ENCODE peak calls at places on chromosomes 2 and 18, in four cellular contexts. One of them, this sample, is unnamed.

GRCh38 chr2:215917953-215918620 is 95.3 kb downstream of the MREG start:
- DNase-seq in fibroblast of pulmonary artery: peak
- DNase-seq in activated CD8-positive, alpha-beta memory T cell treated with anti-CD3 and anti-CD28 coated beads for 4 hours: no peak
- DNase-seq in NCI-H146: peak
- DNase-seq in this sample: no peak

GRCh38 chr2:233820766-233821105 is 33.6 kb downstream of the HJURP start:
- DNase-seq in fibroblast of pulmonary artery: no peak
- DNase-seq in activated CD8-positive, alpha-beta memory T cell treated with anti-CD3 and anti-CD28 coated beads for 4 hours: no peak
- DNase-seq in NCI-H146: no peak
- DNase-seq in this sample: no peak

GRCh38 chr2:183610724-183611123 is 486.5 kb downstream of the NUP35 start:
- DNase-seq in activated CD8-positive, alpha-beta memory T cell treated with anti-CD3 and anti-CD28 coated beads for 4 hours: no peak
- DNase-seq in NCI-H146: no peak
- DNase-seq in fibroblast of pulmonary artery: no peak
- DNase-seq in this sample: no peak

GRCh38 chr2:46737577-46737976 is 178.0 kb downstream of the MCFD2 start:
- DNase-seq in activated CD8-positive, alpha-beta memory T cell treated with anti-CD3 and anti-CD28 coated beads for 4 hours: no peak
- DNase-seq in NCI-H146: peak
- DNase-seq in fibroblast of pulmonary artery: peak
- DNase-seq in this sample: no peak

GRCh38 chr2:159108178-159108893 is 139.9 kb downstream of the TANC1 start:
- DNase-seq in fibroblast of pulmonary artery: no peak
- DNase-seq in NCI-H146: no peak
- DNase-seq in activated CD8-positive, alpha-beta memory T cell treated with anti-CD3 and anti-CD28 coated beads for 4 hours: no peak
- DNase-seq in this sample: no peak

GRCh38 chr2:44233450-44234128 is 41.7 kb upstream of the SLC3A1 start:
- DNase-seq in NCI-H146: peak
- DNase-seq in activated CD8-positive, alpha-beta memory T cell treated with anti-CD3 and anti-CD28 coated beads for 4 hours: no peak
- DNase-seq in fibroblast of pulmonary artery: peak
- DNase-seq in this sample: no peak

GRCh38 chr2:130369589-130370341 is 13.9 kb downstream of the PTPN18 start:
- DNase-seq in NCI-H146: no peak
- DNase-seq in fibroblast of pulmonary artery: no peak
- DNase-seq in activated CD8-positive, alpha-beta memory T cell treated with anti-CD3 and anti-CD28 coated beads for 4 hours: no peak
- DNase-seq in this sample: no peak

GRCh38 chr2:198252472-198252871 is 448.1 kb downstream of the PLCL1 start:
- DNase-seq in NCI-H146: no peak
- DNase-seq in fibroblast of pulmonary artery: no peak
- DNase-seq in activated CD8-positive, alpha-beta memory T cell treated with anti-CD3 and anti-CD28 coated beads for 4 hours: no peak
- DNase-seq in this sample: no peak

GRCh38 chr2:156864230-156864629 is 393.3 kb upstream of the GALNT5 start:
- DNase-seq in fibroblast of pulmonary artery: no peak
- DNase-seq in NCI-H146: peak
- DNase-seq in activated CD8-positive, alpha-beta memory T cell treated with anti-CD3 and anti-CD28 coated beads for 4 hours: no peak
- DNase-seq in this sample: no peak

GRCh38 chr2:229202646-229203045 is 68.4 kb downstream of the PID1 start:
- DNase-seq in fibroblast of pulmonary artery: no peak
- DNase-seq in activated CD8-positive, alpha-beta memory T cell treated with anti-CD3 and anti-CD28 coated beads for 4 hours: no peak
- DNase-seq in NCI-H146: no peak
- DNase-seq in this sample: no peak

GRCh38 chr2:113150258-113150601 is 22.8 kb downstream of the IL1RN start:
- DNase-seq in activated CD8-positive, alpha-beta memory T cell treated with anti-CD3 and anti-CD28 coated beads for 4 hours: no peak
- DNase-seq in NCI-H146: no peak
- DNase-seq in fibroblast of pulmonary artery: no peak
- DNase-seq in this sample: no peak

GRCh38 chr18:8380006-8380405 is 229.2 kb upstream of the RAB12 start:
- DNase-seq in fibroblast of pulmonary artery: no peak
- DNase-seq in activated CD8-positive, alpha-beta memory T cell treated with anti-CD3 and anti-CD28 coated beads for 4 hours: no peak
- DNase-seq in NCI-H146: no peak
- DNase-seq in this sample: no peak

GRCh38 chr2:85888020-85888744 is 608 bp downstream of the ST3GAL5 start:
- DNase-seq in activated CD8-positive, alpha-beta memory T cell treated with anti-CD3 and anti-CD28 coated beads for 4 hours: no peak
- DNase-seq in NCI-H146: peak
- DNase-seq in fibroblast of pulmonary artery: peak
- DNase-seq in this sample: no peak

GRCh38 chr2:35973132-35973736 is 382.3 kb upstream of the CRIM1 start:
- DNase-seq in NCI-H146: peak
- DNase-seq in activated CD8-positive, alpha-beta memory T cell treated with anti-CD3 and anti-CD28 coated beads for 4 hours: no peak
- DNase-seq in fibroblast of pulmonary artery: peak
- DNase-seq in this sample: no peak

GRCh38 chr2:96788393-96789244 is 27.4 kb upstream of the CNNM3 start:
- DNase-seq in fibroblast of pulmonary artery: peak
- DNase-seq in NCI-H146: no peak
- DNase-seq in activated CD8-positive, alpha-beta memory T cell treated with anti-CD3 and anti-CD28 coated beads for 4 hours: no peak
- DNase-seq in this sample: peak

GRCh38 chr2:216362730-216363129 is 9.6 kb downstream of the MARCHF4 start:
- DNase-seq in fibroblast of pulmonary artery: peak
- DNase-seq in NCI-H146: no peak
- DNase-seq in activated CD8-positive, alpha-beta memory T cell treated with anti-CD3 and anti-CD28 coated beads for 4 hours: no peak
- DNase-seq in this sample: no peak

GRCh38 chr2:219460424-219460926 is 25.8 kb downstream of the SPEG start:
- DNase-seq in fibroblast of pulmonary artery: peak
- DNase-seq in activated CD8-positive, alpha-beta memory T cell treated with anti-CD3 and anti-CD28 coated beads for 4 hours: no peak
- DNase-seq in NCI-H146: no peak
- DNase-seq in this sample: peak

GRCh38 chr2:240963065-240963375 is 35.4 kb upstream of the SNED1 start:
- DNase-seq in activated CD8-positive, alpha-beta memory T cell treated with anti-CD3 and anti-CD28 coated beads for 4 hours: no peak
- DNase-seq in fibroblast of pulmonary artery: no peak
- DNase-seq in NCI-H146: no peak
- DNase-seq in this sample: no peak

GRCh38 chr2:9191044-9191481 is 15.5 kb upstream of the ASAP2 start:
- DNase-seq in activated CD8-positive, alpha-beta memory T cell treated with anti-CD3 and anti-CD28 coated beads for 4 hours: no peak
- DNase-seq in NCI-H146: peak
- DNase-seq in fibroblast of pulmonary artery: peak
- DNase-seq in this sample: peak

GRCh38 chr2:32474391-32474790 is 117.6 kb downstream of the BIRC6 start:
- DNase-seq in activated CD8-positive, alpha-beta memory T cell treated with anti-CD3 and anti-CD28 coated beads for 4 hours: no peak
- DNase-seq in fibroblast of pulmonary artery: no peak
- DNase-seq in NCI-H146: no peak
- DNase-seq in this sample: no peak

GRCh38 chr2:103921161-103921560 is 932.8 kb upstream of the POU3F3 start:
- DNase-seq in fibroblast of pulmonary artery: no peak
- DNase-seq in NCI-H146: no peak
- DNase-seq in activated CD8-positive, alpha-beta memory T cell treated with anti-CD3 and anti-CD28 coated beads for 4 hours: no peak
- DNase-seq in this sample: no peak

GRCh38 chr18:74635202-74635969 is 37.7 kb downstream of the ZNF407 start:
- DNase-seq in NCI-H146: peak
- DNase-seq in activated CD8-positive, alpha-beta memory T cell treated with anti-CD3 and anti-CD28 coated beads for 4 hours: no peak
- DNase-seq in fibroblast of pulmonary artery: no peak
- DNase-seq in this sample: no peak

GRCh38 chr2:237524631-237525030 is 37.6 kb downstream of the MLPH start:
- DNase-seq in fibroblast of pulmonary artery: no peak
- DNase-seq in NCI-H146: no peak
- DNase-seq in activated CD8-positive, alpha-beta memory T cell treated with anti-CD3 and anti-CD28 coated beads for 4 hours: no peak
- DNase-seq in this sample: no peak

GRCh38 chr2:70115646-70116442 is 28.6 kb downstream of the PCBP1 start:
- DNase-seq in NCI-H146: no peak
- DNase-seq in activated CD8-positive, alpha-beta memory T cell treated with anti-CD3 and anti-CD28 coated beads for 4 hours: no peak
- DNase-seq in fibroblast of pulmonary artery: no peak
- DNase-seq in this sample: no peak

GRCh38 chr2:105121417-105121816 is 83.5 kb downstream of the MRPS9 start:
- DNase-seq in activated CD8-positive, alpha-beta memory T cell treated with anti-CD3 and anti-CD28 coated beads for 4 hours: no peak
- DNase-seq in NCI-H146: no peak
- DNase-seq in fibroblast of pulmonary artery: no peak
- DNase-seq in this sample: no peak

GRCh38 chr2:99850076-99850710 is 292.2 kb downstream of the AFF3 start:
- DNase-seq in NCI-H146: no peak
- DNase-seq in activated CD8-positive, alpha-beta memory T cell treated with anti-CD3 and anti-CD28 coated beads for 4 hours: no peak
- DNase-seq in fibroblast of pulmonary artery: no peak
- DNase-seq in this sample: no peak

GRCh38 chr2:172972005-172972619 is 103.5 kb upstream of the MAP3K20 start:
- DNase-seq in activated CD8-positive, alpha-beta memory T cell treated with anti-CD3 and anti-CD28 coated beads for 4 hours: no peak
- DNase-seq in fibroblast of pulmonary artery: peak
- DNase-seq in NCI-H146: no peak
- DNase-seq in this sample: no peak

GRCh38 chr2:230773039-230773773 is 60.6 kb downstream of the CAB39 start:
- DNase-seq in NCI-H146: no peak
- DNase-seq in fibroblast of pulmonary artery: no peak
- DNase-seq in activated CD8-positive, alpha-beta memory T cell treated with anti-CD3 and anti-CD28 coated beads for 4 hours: no peak
- DNase-seq in this sample: no peak

GRCh38 chr18:58953627-58954026 is 89.0 kb downstream of the ZNF532 start:
- DNase-seq in activated CD8-positive, alpha-beta memory T cell treated with anti-CD3 and anti-CD28 coated beads for 4 hours: no peak
- DNase-seq in NCI-H146: peak
- DNase-seq in fibroblast of pulmonary artery: peak
- DNase-seq in this sample: no peak

GRCh38 chr18:49447810-49448745 is 12.4 kb downstream of the DYM start:
- DNase-seq in activated CD8-positive, alpha-beta memory T cell treated with anti-CD3 and anti-CD28 coated beads for 4 hours: no peak
- DNase-seq in fibroblast of pulmonary artery: peak
- DNase-seq in NCI-H146: peak
- DNase-seq in this sample: no peak

GRCh38 chr2:53778536-53779162 is 8.1 kb downstream of the ASB3 start:
- DNase-seq in NCI-H146: no peak
- DNase-seq in activated CD8-positive, alpha-beta memory T cell treated with anti-CD3 and anti-CD28 coated beads for 4 hours: no peak
- DNase-seq in fibroblast of pulmonary artery: no peak
- DNase-seq in this sample: no peak

GRCh38 chr2:25062461-25062860 is 20.6 kb downstream of the EFR3B start:
- DNase-seq in NCI-H146: no peak
- DNase-seq in activated CD8-positive, alpha-beta memory T cell treated with anti-CD3 and anti-CD28 coated beads for 4 hours: no peak
- DNase-seq in fibroblast of pulmonary artery: no peak
- DNase-seq in this sample: no peak

GRCh38 chr2:9178905-9179571 is 27.6 kb upstream of the ASAP2 start:
- DNase-seq in activated CD8-positive, alpha-beta memory T cell treated with anti-CD3 and anti-CD28 coated beads for 4 hours: no peak
- DNase-seq in fibroblast of pulmonary artery: peak
- DNase-seq in NCI-H146: peak
- DNase-seq in this sample: peak